ENCODE peak calls at places on chromosomes 5 and 9, in five cellular contexts. G, F, J, R and Q are unnamed samples.

GRCh38 chr5:72121052-72121451 is 13.8 kb downstream of the MAP1B start:
- DNase-seq in G (peak; percentile 26), F (no peak), J (no peak), R (no peak), Q (no peak)

GRCh38 chr5:592158-592557 is 20.0 kb upstream of the CEP72 start:
- DNase-seq in G (no peak), F (peak; percentile 19), J (no peak), R (no peak), Q (no peak)

GRCh38 chr9:23825700-23826099 is 340 bp downstream of the ELAVL2 start:
- DNase-seq in G (no peak), F (no peak), J (no peak), R (no peak), Q (no peak)

GRCh38 chr9:130539473-130540223 is 39.7 kb upstream of the FUBP3 start:
- DNase-seq in G (no peak), F (no peak), J (no peak), R (peak; percentile 86), Q (no peak)

GRCh38 chr5:18745988-18746615 is 1111.8 kb downstream of the TAF11L14 start:
- DNase-seq in G (no peak), F (peak; percentile 72), J (no peak), R (no peak), Q (peak; percentile 46)

GRCh38 chr5:143050183-143050582 is 280.0 kb downstream of the ARHGAP26 start:
- DNase-seq in G (no peak), F (no peak), J (no peak), R (no peak), Q (no peak)

GRCh38 chr9:32550609-32551490 is 1.3 kb upstream of the SMIM27 start:
- DNase-seq in G (peak; percentile 98), F (peak; percentile 98), J (peak; percentile 96), R (peak; percentile 97), Q (peak; percentile 95)

GRCh38 chr9:133957328-133957727 is 34.8 kb downstream of the VAV2 start:
- DNase-seq in G (no peak), F (peak; percentile 73), J (no peak), R (no peak), Q (no peak)

GRCh38 chr9:98117984-98118639 is 910 bp downstream of the TRIM14 start:
- DNase-seq in G (peak; percentile 40), F (no peak), J (no peak), R (peak; percentile 34), Q (peak; percentile 75)

GRCh38 chr9:90827181-90827866 is 25.7 kb downstream of the SYK start:
- DNase-seq in G (no peak), F (no peak), J (no peak), R (no peak), Q (no peak)

GRCh38 chr9:106127771-106128170 is 433.4 kb downstream of the TMEM38B start:
- DNase-seq in G (no peak), F (no peak), J (no peak), R (no peak), Q (no peak)

GRCh38 chr5:96426831-96427230 is 6.2 kb downstream of the PCSK1 start:
- DNase-seq in G (no peak), F (no peak), J (no peak), R (no peak), Q (no peak)

DNA sequence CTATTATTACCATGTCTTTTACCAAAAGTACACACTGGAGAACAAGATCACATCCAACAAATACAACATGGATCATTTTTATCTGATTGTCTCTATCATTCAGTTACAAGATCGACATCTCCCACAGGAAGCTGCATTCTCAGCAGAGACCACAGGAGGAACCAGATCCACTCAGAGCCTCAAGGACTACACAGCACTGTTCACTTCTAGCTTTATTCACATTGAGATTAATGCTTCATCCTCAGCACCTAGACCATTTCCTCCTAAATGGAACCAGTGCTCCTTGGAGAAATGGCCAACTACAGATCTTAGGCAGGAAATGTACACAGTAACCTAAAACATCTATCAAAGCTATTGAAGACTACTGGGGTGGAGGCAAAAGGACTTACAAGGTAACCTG is 13.3 kb upstream of the C5orf15 start:
- DNase-seq in G (no peak), F (no peak), J (no peak), R (no peak), Q (no peak)
- TF ChIP-seq CTCF in G (no peak), F (no peak), J (no peak), R (no peak), Q (no peak)

DNA sequence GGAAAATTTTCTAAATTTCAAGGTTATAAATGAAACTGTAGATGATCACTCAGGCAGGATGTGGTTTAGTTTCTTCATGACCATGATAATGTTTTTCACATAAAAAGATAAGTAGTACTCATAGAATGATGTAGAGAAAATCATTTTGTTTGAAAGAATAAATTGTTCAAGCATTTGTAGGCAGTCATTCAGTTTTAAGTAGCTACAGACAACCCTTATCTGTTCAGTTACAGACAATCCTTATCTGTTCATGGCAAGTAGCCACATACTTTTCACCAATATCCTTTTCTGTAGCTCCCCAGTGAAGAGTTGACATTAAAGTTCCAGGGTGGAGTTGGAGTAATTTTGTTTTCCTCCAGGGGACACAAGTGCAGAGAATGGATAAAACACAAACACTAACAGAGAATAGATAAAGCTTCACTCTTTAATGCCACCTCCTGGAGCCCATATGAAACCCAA is 278.1 kb upstream of the TNC start:
- DNase-seq in G (no peak), F (no peak), J (no peak), R (peak; percentile 10), Q (no peak)
- TF ChIP-seq CTCF in G (no peak), F (no peak), J (no peak), R (no peak), Q (no peak)

GRCh38 chr9:37026085-37026935 is 7.8 kb downstream of the PAX5 start:
- DNase-seq in G (peak; percentile 70), F (peak; percentile 78), J (peak; percentile 41), R (no peak), Q (peak; percentile 15)
- TF ChIP-seq CTCF in G (no peak), F (no peak), J (no peak), R (no peak), Q (no peak)

GRCh38 chr5:57094753-57095683 is 78.8 kb upstream of the GPBP1 start:
- DNase-seq in G (peak; percentile 82), F (no peak), J (no peak), R (peak; percentile 7), Q (peak; percentile 10)
- TF ChIP-seq CTCF in G (peak; percentile 69), F (no peak), J (no peak), R (no peak), Q (no peak)

DNA sequence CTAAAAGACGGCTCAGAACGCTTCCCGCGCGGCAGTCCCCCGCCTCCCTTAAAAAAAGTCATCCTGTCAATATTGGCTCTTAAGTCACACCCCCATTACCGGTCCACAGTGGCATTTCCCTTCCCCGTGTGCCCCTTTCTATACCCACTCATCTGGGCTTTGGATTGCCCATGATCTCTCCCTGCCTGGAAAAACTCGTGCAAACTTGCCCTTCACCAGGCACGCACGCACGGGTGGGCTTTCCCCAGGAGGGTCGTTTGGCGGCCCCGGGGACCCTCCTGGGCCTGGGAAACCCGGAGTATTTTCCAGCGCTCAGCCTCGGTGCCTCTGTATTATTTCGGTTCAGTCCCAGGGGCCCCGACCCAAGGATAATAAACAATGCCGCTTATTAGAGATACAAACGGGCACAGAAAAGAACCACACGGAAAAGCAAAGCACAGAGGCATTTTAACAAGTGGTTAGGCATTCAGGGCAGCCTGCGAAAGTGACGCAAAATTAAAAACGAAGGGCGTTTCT is 35.9 kb upstream of the NFIB start:
- DNase-seq in G (no peak), F (no peak), J (no peak), R (peak; percentile 30), Q (no peak)
- TF ChIP-seq CTCF in G (no peak), F (no peak), J (no peak), R (no peak), Q (no peak)

GRCh38 chr5:168339151-168340140 is 48.0 kb downstream of the WWC1 start:
- DNase-seq in G (peak; percentile 90), F (peak; percentile 29), J (no peak), R (no peak), Q (no peak)
- TF ChIP-seq CTCF in G (peak; percentile 62), F (no peak), J (no peak), R (no peak), Q (no peak)

DNA sequence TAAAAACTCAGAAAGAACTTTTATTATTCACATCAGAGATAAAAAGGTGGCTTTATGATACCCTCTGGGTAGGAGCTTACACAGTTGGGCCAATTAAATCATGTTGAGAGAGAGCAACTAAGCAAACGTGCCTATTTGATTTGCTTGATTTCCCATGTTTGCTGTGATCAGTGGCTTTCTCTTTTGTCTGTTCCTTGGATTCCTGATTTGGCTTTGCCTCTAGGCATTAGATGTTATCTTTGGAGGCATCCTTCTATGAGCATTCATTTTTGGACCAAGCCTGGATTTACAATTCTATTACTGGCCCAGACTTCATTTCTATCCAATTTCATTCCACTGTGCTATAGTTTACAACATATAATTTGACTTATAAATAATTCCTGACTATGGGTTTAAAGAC is 35.9 kb downstream of the VCAN start:
- DNase-seq in G (no peak), F (no peak), J (no peak), R (no peak), Q (no peak)
- TF ChIP-seq CTCF in G (no peak), F (no peak), J (no peak), R (no peak), Q (no peak)

GRCh38 chr9:113475031-113475430 is 11.5 kb downstream of the RGS3 start:
- DNase-seq in G (no peak), F (no peak), J (no peak), R (no peak), Q (no peak)
- TF ChIP-seq CTCF in G (no peak), F (no peak), J (no peak), R (no peak), Q (no peak)

GRCh38 chr9:99821187-99822095 is at the start of gene NR4A3:
- DNase-seq in G (peak; percentile 94), F (peak; percentile 95), J (peak; percentile 79), R (peak; percentile 99), Q (peak; percentile 95)
- TF ChIP-seq CTCF in G (no peak), F (peak; percentile 64), J (peak; percentile 51), R (peak; percentile 19), Q (no peak)

DNA sequence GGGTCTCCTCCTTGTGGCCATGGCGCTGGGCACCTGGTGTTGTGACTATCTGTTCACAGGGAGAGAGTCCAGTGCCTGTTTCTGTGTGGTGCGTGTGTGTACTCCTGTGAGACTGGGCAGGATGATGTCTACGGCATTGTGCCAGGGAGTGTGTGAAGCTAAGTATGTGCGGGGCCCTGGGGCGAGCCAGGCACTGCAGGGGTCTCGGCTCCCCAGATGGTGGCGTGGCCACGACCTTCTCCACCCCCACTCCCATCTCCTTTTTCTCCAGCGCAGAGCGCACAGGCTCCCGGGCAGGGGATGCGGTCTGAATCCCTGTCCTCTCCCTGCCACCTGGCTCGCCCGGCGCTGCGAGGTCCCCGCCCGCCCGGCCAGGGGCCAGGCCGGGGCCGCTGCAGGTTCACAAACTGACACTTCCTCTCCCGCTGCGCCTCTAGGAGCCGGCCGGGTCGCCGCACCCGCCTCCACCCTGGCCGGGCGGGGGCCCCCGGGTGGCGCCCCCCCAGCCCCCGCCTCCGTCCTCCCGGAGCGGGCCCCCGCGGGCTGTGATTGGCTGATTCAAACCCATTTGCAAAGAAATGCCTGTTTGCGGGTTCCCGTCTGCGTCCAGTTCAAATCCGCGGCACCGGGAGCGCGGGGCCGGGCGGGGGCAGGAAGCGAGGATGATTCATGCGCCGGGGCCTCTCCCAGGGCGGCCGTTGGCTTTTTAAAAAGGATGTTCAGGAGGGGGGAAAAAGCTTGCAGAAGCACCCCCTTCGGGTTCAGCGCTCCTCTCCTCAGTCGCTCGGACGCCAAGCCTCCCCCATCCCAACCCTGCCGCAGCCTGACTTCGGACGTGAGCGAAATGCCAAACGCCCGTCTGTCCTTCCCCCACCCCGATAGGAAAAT is 790 bp downstream of the PHF19 start:
- DNase-seq in G (peak; percentile 85), F (peak; percentile 93), J (peak; percentile 61), R (peak; percentile 88), Q (peak; percentile 96)
- TF ChIP-seq CTCF in G (peak; percentile 17), F (peak; percentile 34), J (no peak), R (no peak), Q (no peak)